ENCODE peak calls at places on chromosome 5, in four cellular contexts. X is cardiac muscle cell, I is OCI-LY7, N is heart left ventricle. Q is an unnamed sample.

GRCh38 chr5:144122641-144123040 is 47.8 kb downstream of the YIPF5 start:
- DNase-seq in X (no peak), I (no peak), N (no peak), Q (no peak)

GRCh38 chr5:157510682-157511081 is 50.7 kb downstream of the NIPAL4 start:
- DNase-seq in X (no peak), I (no peak), N (no peak), Q (no peak)

GRCh38 chr5:102554092-102554491 is 55.3 kb upstream of the SLCO6A1 start:
- DNase-seq in X (no peak), I (no peak), N (no peak), Q (no peak)

GRCh38 chr5:45521067-45521466 is 175.1 kb downstream of the HCN1 start:
- DNase-seq in X (peak), I (no peak), N (peak), Q (no peak)

GRCh38 chr5:72066658-72067057 is 40.6 kb upstream of the MAP1B start:
- DNase-seq in X (peak), I (no peak), N (no peak), Q (no peak)

GRCh38 chr5:24042688-24043087 is 535.3 kb downstream of the PRDM9 start:
- DNase-seq in X (no peak), I (no peak), N (no peak), Q (no peak)

GRCh38 chr5:120367896-120368634 is 96.0 kb upstream of the PRR16 start:
- DNase-seq in X (no peak), I (no peak), N (no peak), Q (no peak)

GRCh38 chr5:37900692-37901091 is 60.9 kb upstream of the GDNF start:
- DNase-seq in X (peak), I (peak), N (peak), Q (no peak)

GRCh38 chr5:176639981-176640380 is 7.3 kb upstream of the TSPAN17 start:
- DNase-seq in X (peak), I (no peak), N (peak), Q (peak)

GRCh38 chr5:180647941-180648500 is 1.4 kb downstream of the FLT4 start:
- DNase-seq in X (no peak), I (no peak), N (no peak), Q (no peak)

GRCh38 chr5:176609724-176610429 is at the start of gene GPRIN1:
- DNase-seq in X (peak), I (peak), N (no peak), Q (no peak)

GRCh38 chr5:77426670-77427069 is 65.4 kb downstream of the WDR41 start:
- DNase-seq in X (peak), I (no peak), N (no peak), Q (no peak)

GRCh38 chr5:142697356-142697807 is 11.5 kb upstream of the FGF1 start:
- DNase-seq in X (peak), I (no peak), N (peak), Q (no peak)

GRCh38 chr5:134564396-134564795 is 38.9 kb downstream of the JADE2 start:
- DNase-seq in X (no peak), I (no peak), N (no peak), Q (no peak)
- H3K27ac ChIP-seq in X (no peak), I (no peak), N (no peak), Q (no peak)

DNA sequence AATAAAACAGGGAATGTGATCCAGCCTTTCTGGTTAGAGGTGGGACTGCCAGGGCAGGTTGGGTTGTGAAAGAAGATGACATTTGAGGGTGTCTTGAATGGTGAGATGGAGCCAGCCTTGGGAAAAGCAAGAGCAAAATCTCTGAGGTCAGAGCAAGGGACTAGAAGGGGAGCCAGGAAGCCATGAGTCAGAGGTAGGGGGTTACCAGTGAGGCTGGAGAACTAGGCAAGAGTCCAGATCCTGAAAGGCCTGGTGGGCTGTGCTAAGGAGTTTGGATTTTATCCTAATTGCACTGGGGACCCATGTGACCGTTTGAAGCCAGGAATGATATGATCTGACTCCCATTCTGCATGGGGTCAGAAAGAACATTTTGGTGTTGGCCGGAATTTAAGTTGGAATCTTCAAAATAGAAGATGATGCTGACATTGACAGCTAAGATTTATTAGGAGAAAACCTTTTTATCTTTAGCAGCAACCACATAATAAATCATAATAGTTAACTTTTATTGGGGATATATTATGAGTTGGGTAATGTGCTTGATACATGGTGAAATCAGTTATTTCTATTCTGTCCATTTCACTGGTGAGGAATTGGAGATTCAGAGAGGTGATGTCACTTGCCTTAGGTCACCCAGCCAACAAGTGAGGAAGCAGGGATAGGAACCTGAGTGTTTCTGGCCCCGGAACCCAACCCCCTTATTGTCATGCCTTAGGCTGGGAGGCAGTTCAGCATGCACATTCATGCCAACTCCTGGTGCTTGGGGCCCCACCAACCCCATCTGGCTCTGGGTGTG is 61.6 kb upstream of the RARS1 start:
- DNase-seq in X (peak), I (no peak), N (no peak), Q (no peak)
- H3K27ac ChIP-seq in X (no peak), I (no peak), N (no peak), Q (no peak)

DNA sequence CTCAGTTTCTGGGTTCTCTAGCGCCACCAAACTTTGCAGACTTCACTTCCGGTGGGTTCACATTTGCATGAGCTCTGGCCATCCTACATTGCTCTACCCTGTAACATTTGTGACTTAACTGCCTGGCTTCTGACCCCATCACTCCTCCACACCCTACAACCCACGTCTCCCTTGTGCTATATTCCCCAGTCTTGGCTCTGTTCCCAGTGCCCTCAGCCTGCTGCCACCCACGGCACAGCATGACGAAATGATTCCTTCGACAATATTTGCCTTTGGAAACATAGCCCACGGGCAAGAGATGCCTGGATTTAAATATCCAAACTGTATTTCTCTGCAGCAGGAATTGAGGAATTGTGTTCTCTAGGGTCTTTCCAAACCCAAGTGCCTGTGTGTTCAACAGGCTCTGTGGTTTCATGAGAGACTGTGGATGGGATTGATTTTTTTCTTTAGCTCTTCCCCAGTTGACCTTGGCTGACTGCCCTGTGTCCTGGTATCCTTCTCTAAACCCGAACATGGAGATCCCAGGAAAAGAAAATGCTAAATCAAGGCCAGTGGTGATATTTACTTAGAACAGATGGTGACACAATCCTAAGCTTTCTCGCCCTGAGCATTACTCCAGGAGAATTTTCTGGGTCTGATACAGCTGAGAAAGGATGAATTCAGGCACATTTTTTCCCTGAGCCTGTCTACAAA is 44.4 kb upstream of the GRIA1 start:
- DNase-seq in X (peak), I (no peak), N (no peak), Q (no peak)
- H3K27ac ChIP-seq in X (no peak), I (no peak), N (no peak), Q (no peak)

GRCh38 chr5:122426301-122426700 is 114.3 kb downstream of the SNCAIP start:
- DNase-seq in X (no peak), I (no peak), N (no peak), Q (no peak)

GRCh38 chr5:122434547-122434946 is 122.5 kb downstream of the SNCAIP start:
- DNase-seq in X (no peak), I (no peak), N (no peak), Q (no peak)

GRCh38 chr5:122429545-122430327 is 117.7 kb downstream of the SNCAIP start:
- DNase-seq in X (no peak), I (no peak), N (no peak), Q (no peak)

GRCh38 chr5:122434120-122434519 is 122.1 kb downstream of the SNCAIP start:
- DNase-seq in X (no peak), I (no peak), N (no peak), Q (no peak)

GRCh38 chr5:122430328-122430586 is 118.2 kb downstream of the SNCAIP start:
- DNase-seq in X (no peak), I (no peak), N (no peak), Q (no peak)
- H3K27ac ChIP-seq in X (no peak), I (no peak), N (no peak), Q (peak)

GRCh38 chr5:169697976-169698375 is 60.9 kb downstream of the DOCK2 start:
- DNase-seq in X (no peak), I (no peak), N (no peak), Q (no peak)
- H3K27ac ChIP-seq in X (no peak), I (no peak), N (no peak), Q (no peak)

DNA sequence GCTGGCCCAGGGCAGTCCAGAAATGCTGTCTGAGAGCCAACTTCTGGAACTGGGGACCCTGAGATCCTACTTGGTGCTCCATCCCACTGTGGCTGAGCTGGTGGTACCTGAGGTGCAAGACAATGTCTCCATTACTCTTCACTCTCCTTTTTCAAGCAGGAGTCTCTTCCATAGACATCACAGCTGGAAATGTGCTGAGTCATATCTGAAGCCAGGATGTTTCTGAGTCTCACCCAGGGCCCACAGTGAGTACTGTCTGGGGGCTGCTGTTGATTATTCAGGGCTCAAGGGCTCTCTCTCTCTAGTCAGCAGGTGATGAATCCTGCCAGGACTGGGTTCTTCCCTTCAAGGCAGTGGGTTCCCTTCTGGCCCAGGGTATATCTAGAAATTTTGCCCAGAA is 145.2 kb upstream of the TAS2R1 start:
- DNase-seq in X (peak), I (no peak), N (no peak), Q (no peak)
- H3K27ac ChIP-seq in X (no peak), I (no peak), N (no peak), Q (no peak)

DNA sequence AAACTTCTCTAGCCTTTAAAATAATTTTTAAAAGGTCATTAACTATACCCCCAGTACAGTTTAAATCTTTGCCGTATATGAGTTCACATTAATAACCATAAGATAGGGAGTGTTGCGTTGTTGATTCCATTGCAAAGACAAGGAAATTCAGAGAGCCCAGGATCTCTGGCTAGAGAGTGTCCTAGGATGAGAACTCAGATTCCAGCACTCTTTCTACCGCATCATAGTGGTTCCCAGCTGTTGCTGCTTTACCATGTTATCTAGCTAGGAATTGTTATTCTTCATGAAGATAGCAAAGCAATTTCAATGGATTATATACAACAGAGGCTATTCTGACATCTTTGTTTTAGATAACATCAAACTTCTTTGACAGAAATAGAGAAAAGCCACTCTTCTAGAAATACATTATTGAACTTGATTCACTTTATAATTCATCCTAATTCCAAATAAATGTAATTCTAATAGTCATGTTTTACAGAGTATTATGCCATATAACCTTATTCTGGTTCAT is 78.4 kb upstream of the IL7R start:
- DNase-seq in X (no peak), I (no peak), N (no peak), Q (no peak)
- H3K27ac ChIP-seq in X (no peak), I (no peak), N (no peak), Q (no peak)

DNA sequence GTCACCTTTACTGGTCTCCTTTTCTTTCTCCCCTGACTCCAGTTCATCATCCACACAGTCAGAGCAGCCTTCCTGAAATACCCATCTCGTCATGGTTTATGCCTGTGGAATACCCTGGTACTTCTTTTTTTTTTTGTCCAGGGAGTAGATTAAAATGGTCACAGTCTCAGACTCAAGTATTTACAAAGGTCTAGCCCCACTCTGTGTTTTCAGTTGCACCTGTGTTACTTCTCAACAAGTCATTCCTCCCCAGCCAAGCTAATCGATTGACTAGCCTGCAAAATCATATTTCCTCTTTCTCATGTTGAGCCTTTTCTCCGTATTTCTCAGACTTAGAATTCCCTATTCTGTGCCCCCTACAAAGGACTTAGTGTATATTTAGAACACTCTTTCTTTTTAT is 155.2 kb upstream of the KCNN2 start:
- DNase-seq in X (no peak), I (no peak), N (no peak), Q (no peak)
- H3K27ac ChIP-seq in X (no peak), I (no peak), N (no peak), Q (no peak)

GRCh38 chr5:160479220-160479619 is 57.6 kb downstream of the PTTG1 start:
- DNase-seq in X (no peak), I (no peak), N (no peak), Q (no peak)
- H3K27ac ChIP-seq in X (no peak), I (no peak), N (no peak), Q (no peak)

Q was measured in caudate nucleus.